ENCODE peak calls at places on chromosomes 11 and 22, in ten cellular contexts. F, J, W, X, U, T, H, E, R and A are unnamed samples.
A peak's percentile ranks its signal among the peaks of the same experiment; 100 is the strongest.

GRCh38 chr22:37231406-37232139 is 12.5 kb downstream of the RAC2 start:
- DNase-seq in F (no peak), J (no peak), W (no peak), X (no peak), U (no peak), T (peak; percentile 24), H (no peak), E (no peak), R (no peak), A (peak; percentile 36)

GRCh38 chr11:69834811-69835800 is 15.9 kb upstream of the FGF3 start:
- DNase-seq in F (no peak), J (peak; percentile 27), W (no peak), X (no peak), U (no peak), T (peak; percentile 73), H (no peak), E (no peak), R (no peak), A (peak; percentile 83)

GRCh38 chr11:104199041-104199440 is 35.1 kb upstream of the PDGFD start:
- DNase-seq in F (no peak), J (no peak), W (no peak), X (no peak), U (no peak), T (no peak), H (no peak), E (no peak), R (no peak), A (no peak)

GRCh38 chr11:102495161-102496042 is 35.1 kb downstream of the MMP7 start:
- DNase-seq in F (no peak), J (no peak), W (peak; percentile 63), X (peak; percentile 85), U (peak; percentile 80), T (peak; percentile 79), H (peak; percentile 76), E (peak; percentile 86), R (no peak), A (peak; percentile 53)

GRCh38 chr22:19962909-19963806 is 21.5 kb upstream of the TXNRD2 start:
- DNase-seq in F (no peak), J (peak; percentile 90), W (peak; percentile 96), X (peak; percentile 94), U (peak; percentile 95), T (peak; percentile 92), H (peak; percentile 90), E (peak; percentile 96), R (peak; percentile 13), A (peak; percentile 87)

GRCh38 chr11:130599073-130599654 is 150.7 kb downstream of the ADAMTS15 start:
- DNase-seq in F (no peak), J (no peak), W (no peak), X (peak; percentile 45), U (peak; percentile 42), T (peak; percentile 86), H (no peak), E (peak; percentile 42), R (peak; percentile 81), A (peak; percentile 62)

GRCh38 chr11:432501-433100 is 9.2 kb downstream of the ANO9 start:
- DNase-seq in F (no peak), J (no peak), W (no peak), X (no peak), U (no peak), T (no peak), H (no peak), E (no peak), R (peak; percentile 7), A (no peak)

GRCh38 chr22:20016734-20017621 is at the start of gene ARVCF:
- DNase-seq in F (peak; percentile 36), J (peak; percentile 93), W (peak; percentile 94), X (peak; percentile 93), U (peak; percentile 91), T (peak; percentile 97), H (peak; percentile 51), E (peak; percentile 92), R (peak; percentile 94), A (peak; percentile 100)

GRCh38 chr11:507727-508515 is 879 bp upstream of the RNH1 start:
- DNase-seq in F (no peak), J (peak; percentile 69), W (no peak), X (peak; percentile 64), U (no peak), T (no peak), H (no peak), E (peak; percentile 18), R (no peak), A (no peak)

GRCh38 chr11:3154001-3154599 is 11.0 kb downstream of the OSBPL5 start:
- DNase-seq in F (no peak), J (no peak), W (no peak), X (no peak), U (no peak), T (no peak), H (no peak), E (no peak), R (peak; percentile 21), A (no peak)

GRCh38 chr11:17762309-17762974 is 27.9 kb downstream of the KCNC1 start:
- DNase-seq in F (no peak), J (no peak), W (no peak), X (no peak), U (no peak), T (no peak), H (peak; percentile 13), E (no peak), R (no peak), A (no peak)

GRCh38 chr11:72735495-72736027 is 16.6 kb downstream of the ARAP1 start:
- DNase-seq in F (no peak), J (no peak), W (no peak), X (peak; percentile 78), U (no peak), T (peak; percentile 87), H (peak; percentile 45), E (peak; percentile 98), R (no peak), A (peak; percentile 56)

GRCh38 chr11:60852060-60852638 is 3.6 kb downstream of the PTGDR2 start:
- DNase-seq in F (no peak), J (no peak), W (peak; percentile 89), X (no peak), U (peak; percentile 63), T (peak; percentile 70), H (no peak), E (no peak), R (no peak), A (no peak)

GRCh38 chr22:20536590-20537324 is 29.3 kb downstream of the MED15 start:
- DNase-seq in F (no peak), J (no peak), W (no peak), X (no peak), U (no peak), T (no peak), H (no peak), E (no peak), R (peak; percentile 50), A (no peak)

GRCh38 chr11:83070044-83070877 is 1.4 kb downstream of the RAB30 start:
- DNase-seq in F (no peak), J (no peak), W (no peak), X (peak; percentile 75), U (peak; percentile 9), T (peak; percentile 67), H (peak; percentile 50), E (peak; percentile 85), R (no peak), A (peak; percentile 27)

GRCh38 chr11:91257593-91258170 is 966.9 kb upstream of the FAT3 start:
- DNase-seq in F (no peak), J (no peak), W (no peak), X (no peak), U (no peak), T (no peak), H (no peak), E (no peak), R (no peak), A (no peak)

GRCh38 chr22:47370448-47371262 is 608.2 kb downstream of the TBC1D22A start:
- DNase-seq in F (no peak), J (peak; percentile 29), W (peak; percentile 11), X (no peak), U (no peak), T (peak; percentile 17), H (no peak), E (no peak), R (no peak), A (no peak)

GRCh38 chr11:72814831-72815618 is 814 bp downstream of the ATG16L2 start:
- DNase-seq in F (no peak), J (peak; percentile 78), W (peak; percentile 62), X (peak; percentile 79), U (peak; percentile 45), T (peak; percentile 95), H (peak; percentile 44), E (peak; percentile 91), R (no peak), A (no peak)

GRCh38 chr11:199782-200181 is 6.9 kb downstream of the SCGB1C1 start:
- DNase-seq in F (no peak), J (peak; percentile 54), W (no peak), X (no peak), U (no peak), T (peak; percentile 48), H (no peak), E (peak; percentile 17), R (no peak), A (peak; percentile 66)

DNA sequence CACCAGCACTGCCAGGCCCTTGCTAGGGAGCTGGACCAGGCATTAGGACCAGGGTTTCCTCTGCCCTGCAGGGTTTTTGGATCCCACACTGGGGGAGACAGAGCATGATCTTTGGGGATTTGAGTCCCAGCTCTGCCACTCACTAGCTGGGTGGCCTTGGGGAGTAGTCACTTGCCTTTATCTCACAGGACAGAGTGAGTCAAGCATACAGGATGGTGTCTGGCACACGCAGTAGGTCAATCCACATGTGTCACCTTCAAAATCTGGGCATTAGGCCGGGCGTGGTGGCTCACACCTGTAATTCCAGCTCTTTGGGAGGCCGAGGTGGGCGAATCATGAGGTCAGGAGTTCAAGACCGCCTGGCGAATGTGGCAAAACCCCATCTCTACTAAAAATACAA is 2.7 kb downstream of the NEFH start:
- DNase-seq in F (no peak), J (no peak), W (no peak), X (no peak), U (no peak), T (no peak), H (no peak), E (no peak), R (no peak), A (no peak)
- H3K27me3 ChIP-seq in F (peaks cover 5% of the 10 kb centered on the region), J (peaks cover 51% of the 10 kb centered on the region), W (peaks cover 22% of the 10 kb centered on the region), X (peaks cover 40% of the 10 kb centered on the region), U (peaks cover 28% of the 10 kb centered on the region), T (peaks cover 50% of the 10 kb centered on the region), H (peaks cover 33% of the 10 kb centered on the region), E (peaks cover 18% of the 10 kb centered on the region), R (peaks cover 58% of the 10 kb centered on the region), A (peaks cover 35% of the 10 kb centered on the region)

GRCh38 chr22:46110215-46110614 is 40.1 kb upstream of the PPARA start:
- DNase-seq in F (no peak), J (no peak), W (no peak), X (peak; percentile 82), U (no peak), T (peak; percentile 91), H (peak; percentile 50), E (peak; percentile 58), R (no peak), A (peak; percentile 85)
- H3K36me3 ChIP-seq in F (peaks cover 34% of the 10 kb centered on the region), J (peaks cover 43% of the 10 kb centered on the region), W (no peaks in the 10 kb centered on the region), X (peaks cover 25% of the 10 kb centered on the region), U (peaks cover 9% of the 10 kb centered on the region), T (no peaks in the 10 kb centered on the region), H (peaks cover 47% of the 10 kb centered on the region), E (no peaks in the 10 kb centered on the region), R (peaks cover 7% of the 10 kb centered on the region), A (no peaks in the 10 kb centered on the region)

GRCh38 chr11:68099474-68100405 is 21.4 kb downstream of the CHKA start:
- DNase-seq in F (no peak), J (no peak), W (peak; percentile 63), X (no peak), U (peak; percentile 96), T (peak; percentile 59), H (no peak), E (peak; percentile 70), R (peak; percentile 31), A (no peak)
- H3K4me3 ChIP-seq in F (peak overlapping the region; percentile 4), J (no peak overlapping the region), W (no peak overlapping the region), X (no peak overlapping the region), U (no peak overlapping the region), T (no peak overlapping the region), H (no peak overlapping the region), E (no peak overlapping the region), R (no peak overlapping the region), A (no peak overlapping the region)

GRCh38 chr11:120775986-120776682 is 247.8 kb upstream of the TBCEL start:
- DNase-seq in F (no peak), J (no peak), W (no peak), X (no peak), U (no peak), T (peak; percentile 77), H (no peak), E (peak; percentile 71), R (no peak), A (peak; percentile 63)
- H3K27me3 ChIP-seq in F (no peaks in the 10 kb centered on the region), J (peaks cover 3% of the 10 kb centered on the region), W (no peaks in the 10 kb centered on the region), X (peaks cover 5% of the 10 kb centered on the region), U (no peaks in the 10 kb centered on the region), T (no peaks in the 10 kb centered on the region), H (peaks cover 2% of the 10 kb centered on the region), E (no peaks in the 10 kb centered on the region), R (peaks cover 34% of the 10 kb centered on the region), A (no peaks in the 10 kb centered on the region)